ENCODE peak calls at places on chromosome 21, in nine cellular contexts. One of them, this sample, is unnamed.

GRCh38 chr21:22096314-22096713 is 1098.1 kb downstream of the NCAM2 start:
- DNase-seq in left ventricle myocardium inferior: no peak
- DNase-seq in WTC11: no peak
- DNase-seq in astrocyte of the spinal cord: no peak
- DNase-seq in CD8-positive, alpha-beta T cell: no peak
- DNase-seq in right lobe of liver: no peak
- DNase-seq in IMR-90: no peak
- DNase-seq in GM13977: no peak
- DNase-seq in choroid plexus epithelial cell: no peak
- DNase-seq in this sample: no peak

GRCh38 chr21:33645730-33646129 is 3.4 kb downstream of the ITSN1 start:
- DNase-seq in left ventricle myocardium inferior: no peak
- DNase-seq in WTC11: no peak
- DNase-seq in astrocyte of the spinal cord: no peak
- DNase-seq in CD8-positive, alpha-beta T cell: no peak
- DNase-seq in right lobe of liver: no peak
- DNase-seq in IMR-90: no peak
- DNase-seq in GM13977: no peak
- DNase-seq in choroid plexus epithelial cell: no peak
- DNase-seq in this sample: no peak

GRCh38 chr21:44709426-44710293 is 1.7 kb downstream of the TSPEAR start:
- DNase-seq in left ventricle myocardium inferior: no peak
- DNase-seq in WTC11: no peak
- DNase-seq in astrocyte of the spinal cord: no peak
- DNase-seq in CD8-positive, alpha-beta T cell: peak
- DNase-seq in right lobe of liver: peak
- DNase-seq in IMR-90: peak
- DNase-seq in GM13977: no peak
- DNase-seq in choroid plexus epithelial cell: peak
- DNase-seq in this sample: no peak

GRCh38 chr21:16424331-16424749 is 694.6 kb downstream of the USP25 start:
- DNase-seq in left ventricle myocardium inferior: no peak
- DNase-seq in WTC11: no peak
- DNase-seq in astrocyte of the spinal cord: peak
- DNase-seq in CD8-positive, alpha-beta T cell: no peak
- DNase-seq in right lobe of liver: no peak
- DNase-seq in IMR-90: no peak
- DNase-seq in GM13977: no peak
- DNase-seq in choroid plexus epithelial cell: peak
- DNase-seq in this sample: no peak

GRCh38 chr21:28885853-28886177 is 106.9 kb downstream of the LTN1 start:
- DNase-seq in left ventricle myocardium inferior: no peak
- DNase-seq in WTC11: no peak
- DNase-seq in astrocyte of the spinal cord: no peak
- DNase-seq in CD8-positive, alpha-beta T cell: no peak
- DNase-seq in right lobe of liver: no peak
- DNase-seq in IMR-90: no peak
- DNase-seq in GM13977: no peak
- DNase-seq in choroid plexus epithelial cell: no peak
- DNase-seq in this sample: no peak

GRCh38 chr21:24941316-24942185 is 665.7 kb downstream of the MRPL39 start:
- DNase-seq in left ventricle myocardium inferior: no peak
- DNase-seq in WTC11: no peak
- DNase-seq in astrocyte of the spinal cord: peak
- DNase-seq in CD8-positive, alpha-beta T cell: no peak
- DNase-seq in right lobe of liver: no peak
- DNase-seq in IMR-90: no peak
- DNase-seq in GM13977: no peak
- DNase-seq in choroid plexus epithelial cell: no peak
- DNase-seq in this sample: no peak

GRCh38 chr21:44742418-44743153 is 31.2 kb upstream of the TSPEAR start:
- DNase-seq in left ventricle myocardium inferior: no peak
- DNase-seq in WTC11: no peak
- DNase-seq in astrocyte of the spinal cord: no peak
- DNase-seq in CD8-positive, alpha-beta T cell: no peak
- DNase-seq in right lobe of liver: no peak
- DNase-seq in IMR-90: peak
- DNase-seq in GM13977: no peak
- DNase-seq in choroid plexus epithelial cell: peak
- DNase-seq in this sample: no peak

GRCh38 chr21:25572895-25573310 is 34.4 kb downstream of the MRPL39 start:
- DNase-seq in left ventricle myocardium inferior: no peak
- DNase-seq in WTC11: no peak
- DNase-seq in astrocyte of the spinal cord: peak
- DNase-seq in CD8-positive, alpha-beta T cell: no peak
- DNase-seq in right lobe of liver: no peak
- DNase-seq in IMR-90: peak
- DNase-seq in GM13977: peak
- DNase-seq in choroid plexus epithelial cell: peak
- DNase-seq in this sample: no peak

GRCh38 chr21:26842976-26843911 is 2.0 kb downstream of the ADAMTS1 start:
- DNase-seq in left ventricle myocardium inferior: peak
- DNase-seq in WTC11: peak
- DNase-seq in astrocyte of the spinal cord: peak
- DNase-seq in CD8-positive, alpha-beta T cell: peak
- DNase-seq in right lobe of liver: peak
- DNase-seq in IMR-90: peak
- DNase-seq in GM13977: no peak
- DNase-seq in choroid plexus epithelial cell: peak
- DNase-seq in this sample: no peak

GRCh38 chr21:33059319-33059894 is 10.5 kb upstream of the OLIG1 start:
- DNase-seq in left ventricle myocardium inferior: no peak
- DNase-seq in WTC11: no peak
- DNase-seq in astrocyte of the spinal cord: no peak
- DNase-seq in CD8-positive, alpha-beta T cell: no peak
- DNase-seq in right lobe of liver: peak
- DNase-seq in IMR-90: no peak
- DNase-seq in GM13977: no peak
- DNase-seq in choroid plexus epithelial cell: no peak
- DNase-seq in this sample: peak

GRCh38 chr21:33642896-33643657 is 776 bp downstream of the ITSN1 start:
- DNase-seq in left ventricle myocardium inferior: peak
- DNase-seq in WTC11: peak
- DNase-seq in astrocyte of the spinal cord: no peak
- DNase-seq in CD8-positive, alpha-beta T cell: peak
- DNase-seq in right lobe of liver: peak
- DNase-seq in IMR-90: peak
- DNase-seq in GM13977: peak
- DNase-seq in choroid plexus epithelial cell: peak
- DNase-seq in this sample: no peak

GRCh38 chr21:29104239-29104708 is 26.2 kb upstream of the MAP3K7CL start:
- DNase-seq in left ventricle myocardium inferior: no peak
- DNase-seq in WTC11: no peak
- DNase-seq in astrocyte of the spinal cord: no peak
- DNase-seq in CD8-positive, alpha-beta T cell: no peak
- DNase-seq in right lobe of liver: no peak
- DNase-seq in IMR-90: peak
- DNase-seq in GM13977: peak
- DNase-seq in choroid plexus epithelial cell: peak
- DNase-seq in this sample: no peak

GRCh38 chr21:45209046-45209445 is 78.6 kb downstream of the POFUT2 start:
- DNase-seq in left ventricle myocardium inferior: no peak
- DNase-seq in WTC11: no peak
- DNase-seq in astrocyte of the spinal cord: peak
- DNase-seq in CD8-positive, alpha-beta T cell: no peak
- DNase-seq in right lobe of liver: no peak
- DNase-seq in IMR-90: peak
- DNase-seq in GM13977: peak
- DNase-seq in choroid plexus epithelial cell: peak
- DNase-seq in this sample: no peak

GRCh38 chr21:27246741-27247140 is 279.9 kb upstream of the ADAMTS5 start:
- DNase-seq in left ventricle myocardium inferior: no peak
- DNase-seq in WTC11: no peak
- DNase-seq in astrocyte of the spinal cord: peak
- DNase-seq in CD8-positive, alpha-beta T cell: no peak
- DNase-seq in right lobe of liver: no peak
- DNase-seq in IMR-90: peak
- DNase-seq in GM13977: no peak
- DNase-seq in choroid plexus epithelial cell: peak
- DNase-seq in this sample: no peak

GRCh38 chr21:28801906-28802305 is 190.8 kb downstream of the LTN1 start:
- DNase-seq in left ventricle myocardium inferior: no peak
- DNase-seq in WTC11: no peak
- DNase-seq in astrocyte of the spinal cord: no peak
- DNase-seq in CD8-positive, alpha-beta T cell: no peak
- DNase-seq in right lobe of liver: no peak
- DNase-seq in IMR-90: peak
- DNase-seq in GM13977: no peak
- DNase-seq in choroid plexus epithelial cell: no peak
- DNase-seq in this sample: no peak

GRCh38 chr21:16587141-16587570 is 857.4 kb downstream of the USP25 start:
- DNase-seq in left ventricle myocardium inferior: peak
- DNase-seq in WTC11: no peak
- DNase-seq in astrocyte of the spinal cord: peak
- DNase-seq in CD8-positive, alpha-beta T cell: no peak
- DNase-seq in right lobe of liver: peak
- DNase-seq in IMR-90: peak
- DNase-seq in GM13977: no peak
- DNase-seq in choroid plexus epithelial cell: peak
- DNase-seq in this sample: no peak

DNA sequence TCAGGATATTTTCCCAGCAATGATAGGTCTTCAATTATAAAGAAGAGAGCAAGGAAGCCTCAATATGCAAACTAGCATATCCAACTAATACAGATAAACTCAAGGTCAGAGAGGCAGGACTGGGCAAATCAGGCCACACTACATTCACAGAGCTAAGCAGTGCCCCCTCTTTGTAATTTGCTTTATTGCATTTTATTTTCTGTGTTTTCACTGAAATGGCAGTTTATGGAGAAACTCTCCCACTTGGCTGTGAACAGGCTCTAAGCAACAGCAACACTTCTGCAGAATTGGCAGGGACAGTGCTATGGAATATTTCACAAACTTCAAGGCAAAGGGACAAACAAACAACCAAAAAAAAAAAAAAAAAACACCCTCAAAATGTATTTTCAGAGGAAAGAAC is 93.4 kb upstream of the SOD1 start:
- DNase-seq in left ventricle myocardium inferior: no peak
- DNase-seq in WTC11: no peak
- DNase-seq in astrocyte of the spinal cord: no peak
- DNase-seq in CD8-positive, alpha-beta T cell: no peak
- DNase-seq in right lobe of liver: no peak
- DNase-seq in IMR-90: no peak
- DNase-seq in GM13977: no peak
- DNase-seq in choroid plexus epithelial cell: peak
- DNase-seq in this sample: no peak
- TF ChIP-seq CTCF in left ventricle myocardium inferior: no peak
- TF ChIP-seq CTCF in WTC11: no peak
- TF ChIP-seq CTCF in astrocyte of the spinal cord: peak
- TF ChIP-seq CTCF in CD8-positive, alpha-beta T cell: no peak
- TF ChIP-seq CTCF in right lobe of liver: no peak
- TF ChIP-seq CTCF in IMR-90: no peak
- TF ChIP-seq CTCF in GM13977: peak
- TF ChIP-seq CTCF in choroid plexus epithelial cell: peak
- TF ChIP-seq CTCF in this sample: no peak

GRCh38 chr21:34921151-34921550 is 128.0 kb downstream of the RUNX1 start:
- DNase-seq in left ventricle myocardium inferior: no peak
- DNase-seq in WTC11: no peak
- DNase-seq in astrocyte of the spinal cord: no peak
- DNase-seq in CD8-positive, alpha-beta T cell: no peak
- DNase-seq in right lobe of liver: no peak
- DNase-seq in IMR-90: no peak
- DNase-seq in GM13977: no peak
- DNase-seq in choroid plexus epithelial cell: no peak
- DNase-seq in this sample: no peak

GRCh38 chr21:34924194-34924593 is 124.9 kb downstream of the RUNX1 start:
- DNase-seq in left ventricle myocardium inferior: no peak
- DNase-seq in WTC11: no peak
- DNase-seq in astrocyte of the spinal cord: no peak
- DNase-seq in CD8-positive, alpha-beta T cell: no peak
- DNase-seq in right lobe of liver: no peak
- DNase-seq in IMR-90: no peak
- DNase-seq in GM13977: no peak
- DNase-seq in choroid plexus epithelial cell: no peak
- DNase-seq in this sample: no peak

GRCh38 chr21:34923626-34924025 is 125.5 kb downstream of the RUNX1 start:
- DNase-seq in left ventricle myocardium inferior: no peak
- DNase-seq in WTC11: no peak
- DNase-seq in astrocyte of the spinal cord: no peak
- DNase-seq in CD8-positive, alpha-beta T cell: no peak
- DNase-seq in right lobe of liver: no peak
- DNase-seq in IMR-90: no peak
- DNase-seq in GM13977: no peak
- DNase-seq in choroid plexus epithelial cell: no peak
- DNase-seq in this sample: no peak

GRCh38 chr21:34923202-34923601 is 125.9 kb downstream of the RUNX1 start:
- DNase-seq in left ventricle myocardium inferior: no peak
- DNase-seq in WTC11: no peak
- DNase-seq in astrocyte of the spinal cord: no peak
- DNase-seq in CD8-positive, alpha-beta T cell: no peak
- DNase-seq in right lobe of liver: no peak
- DNase-seq in IMR-90: no peak
- DNase-seq in GM13977: no peak
- DNase-seq in choroid plexus epithelial cell: no peak
- DNase-seq in this sample: no peak

GRCh38 chr21:34922487-34922886 is 126.6 kb downstream of the RUNX1 start:
- DNase-seq in left ventricle myocardium inferior: no peak
- DNase-seq in WTC11: no peak
- DNase-seq in astrocyte of the spinal cord: no peak
- DNase-seq in CD8-positive, alpha-beta T cell: no peak
- DNase-seq in right lobe of liver: no peak
- DNase-seq in IMR-90: no peak
- DNase-seq in GM13977: no peak
- DNase-seq in choroid plexus epithelial cell: no peak
- DNase-seq in this sample: no peak
- TF ChIP-seq CTCF in left ventricle myocardium inferior: no peak
- TF ChIP-seq CTCF in WTC11: no peak
- TF ChIP-seq CTCF in astrocyte of the spinal cord: no peak
- TF ChIP-seq CTCF in CD8-positive, alpha-beta T cell: no peak
- TF ChIP-seq CTCF in right lobe of liver: no peak
- TF ChIP-seq CTCF in IMR-90: no peak
- TF ChIP-seq CTCF in GM13977: no peak
- TF ChIP-seq CTCF in choroid plexus epithelial cell: peak
- TF ChIP-seq CTCF in this sample: no peak

DNA sequence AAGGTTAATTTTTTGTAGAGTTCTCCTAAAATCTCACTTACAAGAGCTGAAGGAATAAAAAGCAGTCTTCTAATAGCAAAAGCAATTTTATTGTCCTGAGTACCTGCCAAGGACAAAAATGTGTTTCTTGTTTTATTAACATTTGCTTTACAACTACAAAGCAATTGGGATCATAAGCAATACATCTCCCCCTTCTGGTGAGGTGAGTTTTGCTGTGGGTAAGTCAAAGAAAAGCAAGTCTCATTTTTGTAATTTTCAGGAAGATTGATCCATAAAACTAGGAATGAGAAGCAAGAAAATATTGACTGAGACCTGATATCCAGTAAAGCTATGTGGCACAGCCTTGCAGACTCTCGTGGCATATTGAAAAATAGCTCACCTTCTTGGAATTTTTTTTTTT is 2162.7 kb downstream of the NCAM2 start:
- DNase-seq in left ventricle myocardium inferior: no peak
- DNase-seq in WTC11: no peak
- DNase-seq in astrocyte of the spinal cord: no peak
- DNase-seq in CD8-positive, alpha-beta T cell: no peak
- DNase-seq in right lobe of liver: no peak
- DNase-seq in IMR-90: no peak
- DNase-seq in GM13977: no peak
- DNase-seq in choroid plexus epithelial cell: peak
- DNase-seq in this sample: no peak
- TF ChIP-seq CTCF in left ventricle myocardium inferior: no peak
- TF ChIP-seq CTCF in WTC11: no peak
- TF ChIP-seq CTCF in astrocyte of the spinal cord: no peak
- TF ChIP-seq CTCF in CD8-positive, alpha-beta T cell: no peak
- TF ChIP-seq CTCF in right lobe of liver: no peak
- TF ChIP-seq CTCF in IMR-90: no peak
- TF ChIP-seq CTCF in GM13977: no peak
- TF ChIP-seq CTCF in choroid plexus epithelial cell: peak
- TF ChIP-seq CTCF in this sample: no peak

GRCh38 chr21:42369821-42370220 is 3.5 kb upstream of the TFF1 start:
- DNase-seq in left ventricle myocardium inferior: no peak
- DNase-seq in WTC11: peak
- DNase-seq in astrocyte of the spinal cord: no peak
- DNase-seq in CD8-positive, alpha-beta T cell: no peak
- DNase-seq in right lobe of liver: peak
- DNase-seq in IMR-90: no peak
- DNase-seq in GM13977: no peak
- DNase-seq in choroid plexus epithelial cell: no peak
- DNase-seq in this sample: no peak
- TF ChIP-seq CTCF in left ventricle myocardium inferior: no peak
- TF ChIP-seq CTCF in WTC11: no peak
- TF ChIP-seq CTCF in astrocyte of the spinal cord: no peak
- TF ChIP-seq CTCF in CD8-positive, alpha-beta T cell: no peak
- TF ChIP-seq CTCF in right lobe of liver: no peak
- TF ChIP-seq CTCF in IMR-90: no peak
- TF ChIP-seq CTCF in GM13977: no peak
- TF ChIP-seq CTCF in choroid plexus epithelial cell: no peak
- TF ChIP-seq CTCF in this sample: no peak